ENCODE peak calls at places on chromosomes 3 and 15, in seven cellular contexts. T, B, V, C, H, G and A are unnamed samples.

GRCh38 chr3:136728918-136729317 is 23.3 kb downstream of the STAG1 start:
- DNase-seq in T (no peak), B (peak; percentile 67), V (no peak), C (no peak), H (peak; percentile 88), G (no peak), A (no peak)

GRCh38 chr3:169494982-169495381 is 168.5 kb downstream of the MECOM start:
- DNase-seq in T (no peak), B (no peak), V (no peak), C (no peak), H (no peak), G (no peak), A (no peak)

GRCh38 chr3:33061782-33062181 is 35.2 kb downstream of the GLB1 start:
- DNase-seq in T (no peak), B (peak; percentile 83), V (peak; percentile 96), C (no peak), H (peak; percentile 87), G (peak; percentile 36), A (peak; percentile 16)

GRCh38 chr3:192445768-192446644 is 281.3 kb downstream of the FGF12 start:
- DNase-seq in T (no peak), B (no peak), V (no peak), C (no peak), H (no peak), G (no peak), A (no peak)

GRCh38 chr3:43005253-43005652 is 26.1 kb downstream of the GASK1A start:
- DNase-seq in T (no peak), B (no peak), V (no peak), C (no peak), H (no peak), G (no peak), A (no peak)

GRCh38 chr3:100261481-100261903 is 700 bp downstream of the TBC1D23 start:
- DNase-seq in T (no peak), B (no peak), V (peak; percentile 4), C (no peak), H (no peak), G (no peak), A (no peak)

GRCh38 chr3:128933213-128933921 is 53.9 kb downstream of the ACAD9 start:
- DNase-seq in T (no peak), B (no peak), V (no peak), C (no peak), H (no peak), G (no peak), A (no peak)

GRCh38 chr15:73870700-73871408 is 2.5 kb upstream of the TBC1D21 start:
- DNase-seq in T (no peak), B (peak; percentile 18), V (no peak), C (no peak), H (peak; percentile 42), G (no peak), A (no peak)

GRCh38 chr3:115254492-115255196 is 107.6 kb upstream of the ZBTB20 start:
- DNase-seq in T (no peak), B (no peak), V (no peak), C (no peak), H (no peak), G (no peak), A (no peak)